ENCODE peak calls at places on chromosomes 5 and 9, in six cellular contexts. H is HT1080, E is NCI-H2029, V is breast epithelium, M is endodermal cell, A is T-helper 1 cell. U is an unnamed sample.

GRCh38 chr9:21029661-21030060 is 1.8 kb downstream of the HACD4 start:
- DNase-seq in E (no peak), M (no peak), A (no peak), V (no peak), H (no peak), U (no peak)

GRCh38 chr5:72988769-72989168 is 32.9 kb downstream of the FCHO2 start:
- DNase-seq in M (no peak), H (peak; percentile 16), A (no peak), E (no peak), V (no peak), U (no peak)

GRCh38 chr5:160221082-160221481 is 8.2 kb upstream of the FABP6 start:
- DNase-seq in E (no peak), V (no peak), H (no peak), A (no peak), M (no peak), U (no peak)

GRCh38 chr9:114861922-114862605 is 56.2 kb upstream of the TNFSF15 start:
- DNase-seq in V (no peak), A (no peak), E (peak; percentile 6), M (no peak), H (no peak), U (no peak)

GRCh38 chr9:84953252-84953773 is 283.8 kb downstream of the NTRK2 start:
- DNase-seq in V (peak; percentile 60), M (no peak), E (no peak), H (no peak), A (no peak), U (no peak)

GRCh38 chr9:86046080-86046636 is 53.2 kb downstream of the GOLM1 start:
- DNase-seq in V (no peak), H (no peak), A (no peak), M (no peak), E (no peak), U (no peak)

GRCh38 chr9:36023260-36024048 is 13.3 kb upstream of the RECK start:
- DNase-seq in A (peak; percentile 58), E (peak; percentile 63), M (peak; percentile 92), V (peak; percentile 54), H (peak; percentile 51), U (peak; percentile 72)

GRCh38 chr5:14420136-14420808 is 161.3 kb upstream of the OTULINL start:
- DNase-seq in E (no peak), M (no peak), A (no peak), V (no peak), H (peak; percentile 52), U (no peak)

GRCh38 chr5:143938230-143938629 is 126.3 kb downstream of the HMHB1 start:
- DNase-seq in H (no peak), E (no peak), A (no peak), M (no peak), V (no peak), U (no peak)

GRCh38 chr9:84331119-84331791 is 9.3 kb downstream of the SLC28A3 start:
- DNase-seq in E (no peak), A (no peak), M (no peak), H (no peak), V (no peak), U (peak; percentile 86)

GRCh38 chr9:129109504-129109903 is 1.1 kb downstream of the CRAT start:
- DNase-seq in E (no peak), M (peak; percentile 68), H (no peak), V (no peak), A (peak; percentile 13), U (peak; percentile 38)

GRCh38 chr9:119224431-119224830 is 144.8 kb downstream of the BRINP1 start:
- DNase-seq in H (no peak), V (no peak), E (peak; percentile 8), A (no peak), M (no peak), U (no peak)

GRCh38 chr9:21110708-21111576 is 30.7 kb downstream of the IFNW1 start:
- DNase-seq in A (peak; percentile 18), E (peak; percentile 27), H (peak; percentile 52), V (no peak), M (no peak), U (peak; percentile 84)

GRCh38 chr9:69674741-69675438 is 2.7 kb upstream of the APBA1 start:
- DNase-seq in A (no peak), M (no peak), V (no peak), E (peak; percentile 65), H (peak; percentile 91), U (no peak)

GRCh38 chr9:120571443-120572257 is 8.3 kb downstream of the CDK5RAP2 start:
- DNase-seq in A (no peak), H (no peak), E (no peak), V (peak; percentile 83), M (no peak), U (no peak)